ENCODE peak calls at places on chromosomes 5 and 9, in four cellular contexts. O, S, Y and P are unnamed samples.

GRCh38 chr5:44332360-44332971 is 56.8 kb downstream of the FGF10 start:
- DNase-seq in Y (no peak), O (no peak), S (no peak), P (peak)

GRCh38 chr5:54234304-54234938 is 76.0 kb downstream of the ARL15 start:
- DNase-seq in S (no peak), Y (no peak), O (no peak), P (peak)

GRCh38 chr9:102085548-102085947 is 347.1 kb upstream of the GRIN3A start:
- DNase-seq in S (no peak), Y (no peak), O (no peak), P (no peak)

GRCh38 chr9:87277346-87277745 is 220.3 kb upstream of the DAPK1 start:
- DNase-seq in O (no peak), S (no peak), Y (no peak), P (no peak)

GRCh38 chr9:106846847-106847246 is 16.1 kb upstream of the ZNF462 start:
- DNase-seq in O (no peak), Y (no peak), S (no peak), P (no peak)

GRCh38 chr5:1747079-1747802 is 52.4 kb downstream of the MRPL36 start:
- DNase-seq in Y (no peak), S (no peak), O (no peak), P (no peak)

GRCh38 chr9:18456624-18457237 is 17.2 kb upstream of the ADAMTSL1 start:
- DNase-seq in O (no peak), Y (no peak), S (no peak), P (no peak)

GRCh38 chr9:20620658-20621552 is 1.4 kb downstream of the MLLT3 start:
- DNase-seq in Y (peak), S (peak), O (no peak), P (peak)

GRCh38 chr5:151619812-151620462 is 28.8 kb upstream of the FAT2 start:
- DNase-seq in Y (no peak), S (no peak), O (peak), P (no peak)

GRCh38 chr9:132551556-132551955 is 30.9 kb upstream of the BARHL1 start:
- DNase-seq in Y (no peak), S (no peak), O (no peak), P (no peak)

GRCh38 chr9:133009906-133010582 is 20.8 kb upstream of the GTF3C5 start:
- DNase-seq in S (no peak), Y (no peak), O (no peak), P (no peak)

GRCh38 chr5:168282120-168282519 is 9.3 kb upstream of the WWC1 start:
- DNase-seq in O (no peak), S (no peak), Y (no peak), P (no peak)

GRCh38 chr5:172605466-172605865 is 35.6 kb upstream of the NEURL1B start:
- DNase-seq in O (no peak), Y (no peak), S (no peak), P (no peak)

GRCh38 chr9:108316633-108317032 is 539.2 kb downstream of the ACTL7B start:
- DNase-seq in O (no peak), Y (no peak), S (no peak), P (no peak)

GRCh38 chr5:124905256-124905655 is 158.8 kb upstream of the ZNF608 start:
- DNase-seq in O (no peak), S (no peak), Y (no peak), P (no peak)

GRCh38 chr9:4859035-4859434 is 66.3 kb downstream of the RCL1 start:
- DNase-seq in Y (no peak), O (no peak), S (no peak), P (no peak)

GRCh38 chr5:110686264-110686663 is 40.2 kb downstream of the TMEM232 start:
- DNase-seq in O (no peak), Y (no peak), S (no peak), P (no peak)

GRCh38 chr5:81924467-81924866 is 47.4 kb upstream of the ATG10 start:
- DNase-seq in Y (no peak), O (no peak), S (no peak), P (no peak)

GRCh38 chr9:86410281-86410680 is 56.1 kb upstream of the TUT7 start:
- DNase-seq in Y (no peak), O (no peak), S (no peak), P (no peak)

GRCh38 chr9:35932732-35933131 is 23.4 kb downstream of the SPAAR start:
- DNase-seq in O (no peak), S (no peak), Y (no peak), P (no peak)

GRCh38 chr9:121735065-121735791 is 83.8 kb downstream of the DAB2IP start:
- DNase-seq in O (peak), Y (no peak), S (peak), P (peak)